ENCODE peak calls at places on chromosome 6, in five cellular contexts. One of them, this sample, is unnamed.
A peak's percentile ranks its signal among the peaks of the same experiment; 100 is the strongest.

GRCh38 chr6:40894962-40895799 is 143.8 kb downstream of the UNC5CL start:
- DNase-seq in HT-29: peak; percentile 63
- DNase-seq in NCI-H460: peak; percentile 57
- DNase-seq in EH: peak; percentile 74
- DNase-seq in OCI-LY7: no peak
- DNase-seq in this sample: no peak

GRCh38 chr6:137001287-137001976 is 43.3 kb downstream of the IL20RA start:
- DNase-seq in EH: no peak
- DNase-seq in HT-29: peak; percentile 75
- DNase-seq in NCI-H460: no peak
- DNase-seq in OCI-LY7: no peak
- DNase-seq in this sample: no peak

GRCh38 chr6:83884523-83884922 is 25.0 kb downstream of the CYB5R4 start:
- DNase-seq in OCI-LY7: peak; percentile 59
- DNase-seq in HT-29: peak; percentile 82
- DNase-seq in NCI-H460: peak; percentile 41
- DNase-seq in EH: peak; percentile 62
- DNase-seq in this sample: peak; percentile 37

GRCh38 chr6:87968435-87969278 is 79.0 kb upstream of the SPACA1 start:
- DNase-seq in OCI-LY7: peak; percentile 58
- DNase-seq in EH: peak; percentile 1
- DNase-seq in HT-29: no peak
- DNase-seq in NCI-H460: no peak
- DNase-seq in this sample: no peak

GRCh38 chr6:37285861-37286311 is 27.9 kb upstream of the TMEM217 start:
- DNase-seq in HT-29: no peak
- DNase-seq in OCI-LY7: no peak
- DNase-seq in NCI-H460: no peak
- DNase-seq in EH: no peak
- DNase-seq in this sample: no peak

GRCh38 chr6:105174512-105174911 is 5.3 kb downstream of the POPDC3 start:
- DNase-seq in HT-29: no peak
- DNase-seq in NCI-H460: no peak
- DNase-seq in EH: peak; percentile 88
- DNase-seq in OCI-LY7: no peak
- DNase-seq in this sample: no peak

GRCh38 chr6:100962466-100962865 is 81.3 kb upstream of the ASCC3 start:
- DNase-seq in OCI-LY7: no peak
- DNase-seq in NCI-H460: no peak
- DNase-seq in HT-29: no peak
- DNase-seq in EH: peak; percentile 3
- DNase-seq in this sample: no peak

GRCh38 chr6:53588816-53589509 is 44.1 kb upstream of the GCLC start:
- DNase-seq in OCI-LY7: no peak
- DNase-seq in HT-29: no peak
- DNase-seq in NCI-H460: no peak
- DNase-seq in EH: no peak
- DNase-seq in this sample: no peak

GRCh38 chr6:150549577-150550184 is 50.0 kb upstream of the PLEKHG1 start:
- DNase-seq in OCI-LY7: no peak
- DNase-seq in NCI-H460: no peak
- DNase-seq in EH: no peak
- DNase-seq in HT-29: peak; percentile 17
- DNase-seq in this sample: no peak

GRCh38 chr6:22667855-22668254 is 98.5 kb downstream of the HDGFL1 start:
- DNase-seq in OCI-LY7: no peak
- DNase-seq in EH: no peak
- DNase-seq in NCI-H460: no peak
- DNase-seq in HT-29: no peak
- DNase-seq in this sample: no peak

GRCh38 chr6:143836150-143836549 is 7.0 kb upstream of the LTV1 start:
- DNase-seq in NCI-H460: no peak
- DNase-seq in HT-29: no peak
- DNase-seq in OCI-LY7: no peak
- DNase-seq in EH: no peak
- DNase-seq in this sample: no peak

GRCh38 chr6:148887181-148887580 is 140.4 kb downstream of the UST start:
- DNase-seq in OCI-LY7: no peak
- DNase-seq in EH: no peak
- DNase-seq in NCI-H460: no peak
- DNase-seq in HT-29: no peak
- DNase-seq in this sample: no peak

GRCh38 chr6:34196833-34197195 is 39.9 kb upstream of the HMGA1 start:
- DNase-seq in OCI-LY7: no peak
- DNase-seq in HT-29: no peak
- DNase-seq in NCI-H460: no peak
- DNase-seq in EH: no peak
- DNase-seq in this sample: no peak

GRCh38 chr6:86685230-86685797 is 252.0 kb upstream of the HTR1E start:
- DNase-seq in OCI-LY7: no peak
- DNase-seq in NCI-H460: no peak
- DNase-seq in EH: no peak
- DNase-seq in HT-29: no peak
- DNase-seq in this sample: no peak

GRCh38 chr6:104908031-104908430 is 48.3 kb upstream of the HACE1 start:
- DNase-seq in OCI-LY7: no peak
- DNase-seq in EH: peak; percentile 49
- DNase-seq in NCI-H460: no peak
- DNase-seq in HT-29: no peak
- DNase-seq in this sample: no peak

GRCh38 chr6:144477396-144477795 is 192.3 kb downstream of the UTRN start:
- DNase-seq in NCI-H460: no peak
- DNase-seq in EH: peak; percentile 38
- DNase-seq in HT-29: no peak
- DNase-seq in OCI-LY7: no peak
- DNase-seq in this sample: no peak

GRCh38 chr6:157276134-157276532 is 47.2 kb downstream of the TMEM242 start:
- DNase-seq in NCI-H460: no peak
- DNase-seq in HT-29: no peak
- DNase-seq in OCI-LY7: no peak
- DNase-seq in EH: no peak
- DNase-seq in this sample: no peak

GRCh38 chr6:109580519-109580918 is 97.5 kb upstream of the ZBTB24 start:
- DNase-seq in EH: peak; percentile 23
- DNase-seq in HT-29: no peak
- DNase-seq in NCI-H460: no peak
- DNase-seq in OCI-LY7: no peak
- DNase-seq in this sample: no peak

GRCh38 chr6:2861822-2862164 is 20.1 kb upstream of the SERPINB1 start:
- DNase-seq in EH: no peak
- DNase-seq in NCI-H460: no peak
- DNase-seq in OCI-LY7: no peak
- DNase-seq in HT-29: no peak
- DNase-seq in this sample: no peak

GRCh38 chr6:37691904-37692806 is 5.5 kb downstream of the MDGA1 start:
- DNase-seq in OCI-LY7: peak; percentile 73
- DNase-seq in NCI-H460: peak; percentile 52
- DNase-seq in HT-29: peak; percentile 83
- DNase-seq in EH: peak; percentile 69
- DNase-seq in this sample: no peak

GRCh38 chr6:159788757-159789376 is 535 bp downstream of the TCP1 start:
- DNase-seq in OCI-LY7: peak; percentile 67
- DNase-seq in EH: peak; percentile 67
- DNase-seq in HT-29: peak; percentile 41
- DNase-seq in NCI-H460: no peak
- DNase-seq in this sample: no peak

GRCh38 chr6:13229205-13230085 is 98.9 kb downstream of the TBC1D7 start:
- DNase-seq in EH: peak; percentile 46
- DNase-seq in HT-29: peak; percentile 36
- DNase-seq in NCI-H460: peak; percentile 1
- DNase-seq in OCI-LY7: peak; percentile 63
- DNase-seq in this sample: peak; percentile 88

GRCh38 chr6:142945446-142946180 is 637 bp upstream of the HIVEP2 start:
- DNase-seq in NCI-H460: no peak
- DNase-seq in EH: peak; percentile 41
- DNase-seq in OCI-LY7: peak; percentile 75
- DNase-seq in HT-29: peak; percentile 62
- DNase-seq in this sample: no peak

GRCh38 chr6:129884211-129884610 is 23.1 kb upstream of the TMEM244 start:
- DNase-seq in HT-29: no peak
- DNase-seq in EH: no peak
- DNase-seq in NCI-H460: no peak
- DNase-seq in OCI-LY7: no peak
- DNase-seq in this sample: no peak

GRCh38 chr6:170128811-170129681 is 161.8 kb downstream of the DLL1 start:
- DNase-seq in NCI-H460: no peak
- DNase-seq in HT-29: no peak
- DNase-seq in EH: no peak
- DNase-seq in OCI-LY7: no peak
- DNase-seq in this sample: no peak

GRCh38 chr6:158283304-158284005 is 28.8 kb upstream of the TULP4 start:
- DNase-seq in EH: peak; percentile 74
- DNase-seq in OCI-LY7: peak; percentile 22
- DNase-seq in NCI-H460: no peak
- DNase-seq in HT-29: no peak
- DNase-seq in this sample: no peak

This sample was measured in GM12878.